ENCODE peak calls at places on chromosomes 4 and X, in five cellular contexts. L is WTC11, P is K562, O is HepG2, I is GM12878. J is an unnamed sample.

GRCh38 chr4:114384629-114385028 is 214.0 kb upstream of the UGT8 start:
- DNase-seq in L (no peak), O (peak), P (no peak), I (no peak), J (peak)

GRCh38 chr4:98710831-98711230 is 52.4 kb upstream of the TSPAN5 start:
- DNase-seq in P (no peak), L (no peak), I (no peak), O (no peak), J (no peak)

GRCh38 chrX:74492720-74493201 is 71.5 kb downstream of the SLC16A2 start:
- DNase-seq in L (peak), O (no peak), P (no peak), I (no peak), J (peak)

GRCh38 chr4:88411491-88412101 is 32.9 kb downstream of the HERC6 start:
- DNase-seq in L (no peak), O (no peak), P (no peak), I (peak), J (no peak)

GRCh38 chrX:149540621-149541520 is at the start of gene EOLA1:
- DNase-seq in P (peak), L (no peak), I (peak), O (peak), J (peak)

GRCh38 chr4:61068745-61069144 is 131.4 kb upstream of the ADGRL3 start:
- DNase-seq in L (no peak), I (no peak), O (no peak), P (no peak), J (no peak)

GRCh38 chrX:101460669-101461068 is 24.6 kb upstream of the ARMCX4 start:
- DNase-seq in L (no peak), I (no peak), O (no peak), P (no peak), J (peak)

GRCh38 chr4:47010347-47011188 is 17.2 kb upstream of the GABRA4 start:
- DNase-seq in L (no peak), P (no peak), O (no peak), I (peak), J (no peak)

GRCh38 chr4:176549161-176549865 is 229.5 kb downstream of the SPCS3 start:
- DNase-seq in L (no peak), P (no peak), I (no peak), O (no peak), J (no peak)

GRCh38 chrX:11103751-11104150 is 7.4 kb upstream of the HCCS start:
- DNase-seq in L (no peak), P (no peak), O (no peak), I (no peak), J (no peak)

GRCh38 chr4:117626664-117627063 is 407.6 kb upstream of the NDST3 start:
- DNase-seq in O (peak), P (no peak), I (no peak), L (no peak), J (no peak)

GRCh38 chr4:5758741-5759140 is 47.7 kb downstream of the EVC start:
- DNase-seq in I (peak), P (no peak), O (no peak), L (no peak), J (peak)

GRCh38 chrX:55057691-55058249 is 17.1 kb upstream of the PAGE2B start:
- DNase-seq in I (no peak), O (peak), L (peak), P (peak), J (peak)

GRCh38 chr4:12993923-12994322 is 490.2 kb downstream of the RAB28 start:
- DNase-seq in I (no peak), O (no peak), L (no peak), P (no peak), J (no peak)

GRCh38 chr4:64068096-64068495 is 341.2 kb downstream of the TECRL start:
- DNase-seq in O (no peak), L (no peak), I (no peak), P (no peak), J (peak)

GRCh38 chr4:56570041-56570440 is 64.5 kb downstream of the ARL9 start:
- DNase-seq in O (no peak), L (no peak), I (no peak), P (no peak), J (no peak)

GRCh38 chr4:106284227-106284626 is 31.8 kb downstream of the TBCK start:
- DNase-seq in O (no peak), L (no peak), I (no peak), P (no peak), J (no peak)

GRCh38 chr4:121711263-121712000 is 14.7 kb upstream of the ANXA5 start:
- DNase-seq in P (peak), O (peak), L (peak), I (no peak), J (peak)

GRCh38 chr4:13706716-13707115 is 79.2 kb upstream of the BOD1L1 start:
- DNase-seq in P (no peak), I (no peak), L (no peak), O (no peak), J (no peak)

GRCh38 chr4:113049421-113050355 is at the start of gene ANK2:
- DNase-seq in P (no peak), O (no peak), L (peak), I (no peak), J (no peak)

GRCh38 chrX:117510453-117510852 is 606.2 kb downstream of the KLHL13 start:
- DNase-seq in I (no peak), P (no peak), L (no peak), O (no peak), J (no peak)

GRCh38 chr4:183350317-183351071 is 28.3 kb upstream of the CLDN24 start:
- DNase-seq in I (no peak), P (no peak), L (no peak), O (no peak), J (no peak)

GRCh38 chr4:80213117-80213815 is 16.0 kb downstream of the PRDM8 start:
- DNase-seq in I (no peak), P (no peak), O (no peak), L (no peak), J (no peak)

GRCh38 chr4:41573458-41574129 is 35.6 kb downstream of the LIMCH1 start:
- DNase-seq in O (no peak), P (no peak), I (no peak), L (no peak), J (no peak)

DNA sequence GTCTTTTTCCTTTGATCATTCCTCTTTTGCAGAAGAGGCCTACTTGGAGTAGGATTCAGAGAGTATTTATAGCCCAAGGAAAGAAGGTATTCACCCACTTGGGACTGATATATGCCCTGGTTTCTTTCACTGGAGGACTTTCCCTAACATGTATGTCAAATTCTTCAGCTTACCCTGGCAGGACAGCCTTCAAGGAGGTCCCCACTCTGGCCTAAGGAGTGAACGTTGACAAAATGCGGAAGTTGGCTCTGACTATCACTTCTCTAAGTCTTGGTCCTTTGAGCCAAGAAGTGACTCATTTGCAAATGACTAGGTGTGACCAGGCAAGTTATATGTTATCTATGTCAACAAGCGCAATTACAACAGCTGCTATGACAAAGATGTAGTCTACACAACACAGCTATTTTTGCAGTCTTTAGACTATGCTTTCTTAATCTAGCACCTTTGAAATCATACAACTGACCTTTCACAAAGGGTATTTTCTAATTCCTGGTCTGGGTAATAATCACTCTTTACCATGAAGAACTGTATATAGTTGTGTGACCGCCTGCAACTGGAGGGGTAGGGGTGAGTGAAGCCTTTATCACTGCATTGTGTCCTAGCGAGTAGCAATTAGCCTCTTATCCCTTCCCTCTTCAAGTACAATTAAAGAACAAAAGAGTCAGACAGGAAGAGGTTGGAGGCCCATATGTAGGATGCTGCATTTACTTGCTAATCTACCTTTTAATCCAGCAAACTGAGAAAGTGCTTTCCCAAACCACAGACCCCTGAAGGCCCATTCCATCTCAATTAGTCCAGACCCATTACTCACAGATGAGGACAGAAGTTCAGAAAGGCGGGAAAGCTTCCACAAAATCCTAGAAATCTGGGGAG is 50.1 kb downstream of the RASGEF1B start:
- DNase-seq in I (peak), P (peak), L (no peak), O (no peak), J (no peak)
- TF ChIP-seq ESRRA in I (no peak), P (no peak), L (no peak), O (no peak), J (no peak)

GRCh38 chr4:187307131-187307530 is 583.5 kb upstream of the FAT1 start:
- DNase-seq in O (no peak), P (no peak), L (no peak), I (no peak), J (no peak)
- TF ChIP-seq ESRRA in O (no peak), P (no peak), L (no peak), I (no peak), J (no peak)

GRCh38 chr4:74364649-74365491 is at the start of gene EREG:
- DNase-seq in I (no peak), L (peak), O (no peak), P (peak), J (peak)
- TF ChIP-seq ESRRA in I (no peak), L (no peak), O (no peak), P (no peak), J (no peak)

GRCh38 chrX:150577174-150577573 is 8.8 kb downstream of the MTM1 start:
- DNase-seq in P (no peak), O (peak), L (no peak), I (no peak), J (no peak)

GRCh38 chrX:150575415-150575814 is 7.0 kb downstream of the MTM1 start:
- DNase-seq in P (no peak), O (no peak), I (no peak), L (no peak), J (peak)

GRCh38 chrX:150582338-150582948 is 14.0 kb downstream of the MTM1 start:
- DNase-seq in L (no peak), O (no peak), I (no peak), P (no peak), J (no peak)

DNA sequence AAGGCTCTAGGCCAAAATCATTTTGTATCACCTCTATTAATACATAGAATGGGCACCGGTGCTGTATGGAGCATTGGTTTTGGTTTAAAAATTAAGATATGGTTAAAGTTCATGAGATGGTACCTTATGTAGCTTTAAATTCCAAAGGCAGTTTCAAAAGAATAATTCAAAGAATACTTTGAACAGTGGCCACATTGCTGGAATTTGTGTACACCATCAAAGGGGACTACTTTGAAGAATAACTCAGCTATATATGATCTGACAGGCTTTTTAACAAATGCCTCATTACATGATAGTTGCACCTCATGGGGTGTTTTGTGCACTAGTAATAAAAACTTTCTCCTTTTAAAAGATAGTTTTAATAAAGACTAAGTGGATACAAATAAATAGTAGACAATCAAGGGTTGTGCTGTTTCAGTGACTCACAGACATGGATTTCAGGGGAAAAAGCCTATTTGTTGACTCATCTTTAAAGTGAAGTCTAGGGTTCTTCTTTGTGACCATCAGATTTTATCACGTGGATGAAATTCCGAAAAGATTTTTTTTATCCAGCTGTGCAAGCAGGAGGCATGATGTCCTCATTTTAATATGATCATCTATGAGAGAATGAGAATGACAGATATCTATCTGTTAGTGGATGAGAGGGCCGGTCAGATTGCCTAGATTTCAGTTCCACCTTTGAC is 12.8 kb downstream of the MTM1 start:
- DNase-seq in I (no peak), L (no peak), P (no peak), O (peak), J (peak)
- TF ChIP-seq ESRRA in I (no peak), L (no peak), P (no peak), O (no peak), J (no peak)

DNA sequence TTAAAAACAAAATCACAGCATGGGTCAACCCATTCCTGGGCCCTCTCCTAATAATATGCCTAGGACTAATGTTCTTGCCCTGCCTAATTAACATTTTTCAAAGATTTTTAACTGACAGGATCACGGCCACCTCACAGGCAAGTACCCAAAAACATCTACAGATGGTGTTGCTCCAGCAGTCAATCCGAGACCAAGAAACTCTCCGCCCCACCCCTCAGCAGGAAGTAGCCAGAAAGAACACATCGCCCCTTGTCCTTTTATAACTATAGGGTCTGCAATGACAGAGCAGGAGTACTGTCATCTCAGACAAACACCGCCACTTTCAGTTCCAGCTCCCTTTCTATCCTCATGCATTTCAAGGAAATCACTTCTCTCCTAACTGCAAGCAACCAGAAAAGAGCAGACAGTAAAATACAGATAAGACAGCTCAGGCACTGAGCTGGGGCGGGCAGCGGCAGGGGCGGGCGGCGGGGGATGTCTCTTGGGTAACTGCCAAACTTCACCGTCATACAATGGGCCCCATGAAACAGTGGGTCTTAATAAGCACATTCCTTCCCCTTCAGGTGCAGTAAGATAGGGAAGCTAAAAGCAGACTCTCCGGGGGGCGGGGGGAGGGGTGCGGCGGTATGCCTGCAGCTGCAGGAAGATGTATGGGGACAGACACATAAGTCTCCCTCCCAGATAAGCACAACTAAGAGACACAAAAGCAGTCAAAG is 67.4 kb downstream of the ZNF182 start:
- DNase-seq in L (peak), I (no peak), O (no peak), P (peak), J (no peak)
- TF ChIP-seq ESRRA in L (no peak), I (no peak), O (no peak), P (no peak), J (no peak)

GRCh38 chr4:173243917-173244658 is 75.5 kb downstream of the GALNT7 start:
- DNase-seq in O (no peak), P (no peak), L (no peak), I (no peak), J (no peak)
- TF ChIP-seq ESRRA in O (no peak), P (no peak), L (no peak), I (no peak), J (no peak)

GRCh38 chr4:178066338-178066941 is 624.2 kb upstream of the AGA start:
- DNase-seq in O (no peak), P (no peak), L (no peak), I (no peak), J (no peak)

GRCh38 chr4:178070155-178070554 is 627.9 kb upstream of the AGA start:
- DNase-seq in L (no peak), I (no peak), P (no peak), O (no peak), J (no peak)

GRCh38 chr4:178063568-178063967 is 621.3 kb upstream of the AGA start:
- DNase-seq in I (no peak), O (no peak), L (no peak), P (no peak), J (no peak)

DNA sequence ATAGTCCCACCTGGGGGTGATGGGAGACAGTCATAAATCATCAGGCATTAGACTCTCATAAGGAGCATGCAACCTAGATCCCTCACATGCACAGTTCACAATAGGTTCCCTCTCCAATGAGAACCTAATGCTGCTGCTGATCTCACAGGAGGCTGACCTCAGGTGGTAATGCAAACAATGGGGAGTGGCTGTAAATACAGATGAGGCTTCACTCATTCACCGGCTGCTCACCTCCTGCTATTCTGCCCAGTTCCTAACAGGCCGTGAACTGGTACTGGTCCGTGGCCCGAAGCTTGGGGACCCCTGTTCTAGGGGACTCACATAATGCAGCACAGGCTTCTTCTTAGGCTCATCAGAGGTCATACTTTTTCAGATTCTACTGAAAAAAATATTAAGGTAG is 625.9 kb upstream of the AGA start:
- DNase-seq in P (no peak), O (no peak), L (no peak), I (no peak), J (no peak)
- TF ChIP-seq ESRRA in P (no peak), O (no peak), L (no peak), I (no peak), J (no peak)

J was measured in A549.